ENCODE peak calls at places on chromosomes 12 and 14, in nine cellular contexts. S, M, L, B, J, W, U, I and G are unnamed samples.

GRCh38 chr14:94132285-94132887 is 3.0 kb upstream of the IFI27L2 start:
- DNase-seq in S (peak; percentile 72), I (peak; percentile 68), J (peak; percentile 71), L (peak; percentile 78), B (peak; percentile 47), U (peak; percentile 86), M (peak; percentile 71), W (peak; percentile 35), G (peak; percentile 23)

GRCh38 chr12:52942056-52942913 is 6.6 kb upstream of the KRT18 start:
- DNase-seq in I (no peak), S (no peak), J (no peak), M (no peak), U (no peak), B (no peak), L (no peak), W (no peak), G (no peak)

GRCh38 chr14:90545966-90546751 is 149.3 kb downstream of the CALM1 start:
- DNase-seq in B (no peak), S (peak; percentile 71), M (peak; percentile 66), I (no peak), J (peak; percentile 41), U (no peak), W (peak; percentile 34), L (no peak), G (no peak)

GRCh38 chr14:61388173-61388975 is 67.0 kb downstream of the PRKCH start:
- DNase-seq in I (no peak), L (peak; percentile 90), J (no peak), M (no peak), B (no peak), U (peak; percentile 7), S (no peak), W (no peak), G (no peak)

GRCh38 chr14:77615231-77616132 is 955 bp downstream of the SPTLC2 start:
- DNase-seq in J (peak; percentile 18), U (peak; percentile 26), I (no peak), B (no peak), L (peak; percentile 57), M (no peak), S (peak; percentile 16), W (no peak), G (no peak)

GRCh38 chr12:85004199-85004598 is 31.9 kb downstream of the TSPAN19 start:
- DNase-seq in M (no peak), L (no peak), B (no peak), S (no peak), W (no peak), J (no peak), U (peak; percentile 81), I (no peak), G (no peak)

GRCh38 chr14:37819155-37820015 is 224.0 kb downstream of the TTC6 start:
- DNase-seq in J (no peak), B (no peak), U (no peak), M (no peak), L (peak; percentile 53), S (peak; percentile 46), I (no peak), W (no peak), G (no peak)

GRCh38 chr12:80745851-80746250 is 29.1 kb downstream of the MYF5 start:
- DNase-seq in L (no peak), B (no peak), M (no peak), U (no peak), S (no peak), J (no peak), I (no peak), W (no peak), G (no peak)

GRCh38 chr14:65302571-65303184 is 109.9 kb upstream of the FUT8 start:
- DNase-seq in S (no peak), W (peak; percentile 71), B (no peak), U (peak; percentile 52), L (peak; percentile 80), M (no peak), I (peak; percentile 5), J (no peak), G (no peak)

GRCh38 chr12:97127061-97127460 is 220.0 kb downstream of the NEDD1 start:
- DNase-seq in B (no peak), M (no peak), U (peak; percentile 78), W (no peak), I (no peak), S (peak; percentile 7), L (no peak), J (no peak), G (no peak)

GRCh38 chr12:132393991-132394949 is 64.9 kb upstream of the GALNT9 start:
- DNase-seq in U (no peak), L (peak; percentile 39), W (no peak), M (peak; percentile 46), S (no peak), B (no peak), J (no peak), I (no peak), G (no peak)

GRCh38 chr12:51390457-51391046 is 654 bp downstream of the GALNT6 start:
- DNase-seq in J (no peak), L (peak; percentile 14), M (no peak), S (no peak), B (no peak), I (no peak), U (no peak), W (no peak), G (no peak)

GRCh38 chr12:8996682-8997405 is 7.5 kb downstream of the KLRG1 start:
- DNase-seq in I (no peak), S (no peak), B (no peak), U (no peak), L (no peak), J (no peak), M (peak; percentile 31), W (no peak), G (no peak)

GRCh38 chr12:3604750-3605638 is 114.0 kb downstream of the PRMT8 start:
- DNase-seq in W (peak; percentile 51), U (peak; percentile 29), B (no peak), L (peak; percentile 53), M (peak; percentile 27), S (peak; percentile 46), I (peak; percentile 92), J (no peak), G (no peak)

GRCh38 chr12:130633771-130634170 is 82.3 kb downstream of the RIMBP2 start:
- DNase-seq in U (peak; percentile 79), S (peak; percentile 47), W (peak; percentile 22), M (peak; percentile 33), J (peak; percentile 87), L (peak; percentile 33), I (peak; percentile 92), B (no peak), G (no peak)

GRCh38 chr14:36805116-36805515 is 143.5 kb downstream of the PAX9 start:
- DNase-seq in M (no peak), L (no peak), S (peak; percentile 96), W (no peak), I (no peak), B (no peak), J (no peak), U (no peak), G (no peak)

GRCh38 chr14:76710093-76711010 is 50.9 kb upstream of the VASH1 start:
- DNase-seq in B (peak; percentile 19), S (peak; percentile 73), I (peak; percentile 42), M (peak; percentile 63), L (peak; percentile 69), U (peak; percentile 74), W (no peak), J (peak; percentile 44), G (no peak)

GRCh38 chr12:88781909-88782308 is 201.6 kb upstream of the KITLG start:
- DNase-seq in M (no peak), L (no peak), B (no peak), W (no peak), U (no peak), S (no peak), J (no peak), I (no peak), G (no peak)

GRCh38 chr14:91829511-91829910 is 37.8 kb downstream of the TC2N start:
- DNase-seq in J (no peak), S (no peak), I (no peak), W (no peak), M (no peak), U (no peak), B (no peak), L (peak; percentile 66), G (no peak)

GRCh38 chr14:34911209-34912150 is 36.3 kb upstream of the BAZ1A start:
- DNase-seq in L (peak; percentile 54), U (no peak), J (no peak), S (peak; percentile 1), B (no peak), M (peak; percentile 41), W (no peak), I (no peak), G (no peak)

GRCh38 chr12:65825573-65826512 is 1.6 kb downstream of the HMGA2 start:
- DNase-seq in L (peak; percentile 14), J (peak; percentile 6), I (no peak), S (peak; percentile 80), U (peak; percentile 60), B (no peak), M (peak; percentile 21), W (no peak), G (no peak)

GRCh38 chr12:107446476-107446875 is 239.1 kb upstream of the PWP1 start:
- DNase-seq in U (peak; percentile 92), W (no peak), M (no peak), B (no peak), L (no peak), I (no peak), J (no peak), S (no peak), G (no peak)

GRCh38 chr12:56366948-56367347 is 4.3 kb upstream of the APOF start:
- DNase-seq in W (no peak), B (no peak), L (no peak), I (no peak), M (no peak), J (no peak), U (no peak), S (no peak), G (no peak)

GRCh38 chr12:20567413-20567812 is 127.7 kb upstream of the SLCO1C1 start:
- DNase-seq in M (no peak), L (peak; percentile 18), I (no peak), S (no peak), B (no peak), W (no peak), U (no peak), J (no peak), G (no peak)

GRCh38 chr12:47867496-47867941 is 37.3 kb downstream of the VDR start:
- DNase-seq in J (no peak), M (no peak), W (no peak), U (no peak), S (no peak), I (no peak), L (peak; percentile 26), B (peak; percentile 24), G (no peak)

GRCh38 chr14:92382677-92383076 is 59.7 kb downstream of the SLC24A4 start:
- DNase-seq in J (no peak), B (no peak), W (no peak), S (no peak), I (no peak), U (no peak), L (peak; percentile 55), M (peak; percentile 39), G (no peak)

GRCh38 chr12:79661629-79662028 is 29.1 kb downstream of the PAWR start:
- DNase-seq in M (no peak), S (no peak), I (no peak), J (no peak), B (no peak), U (no peak), W (no peak), L (peak; percentile 56), G (no peak)

GRCh38 chr14:93938766-93939303 is 11.7 kb downstream of the FAM181A start:
- DNase-seq in M (no peak), J (no peak), B (no peak), S (no peak), U (peak; percentile 35), I (no peak), W (no peak), L (no peak), G (no peak)

GRCh38 chr14:22952418-22952817 is 4.5 kb downstream of the HAUS4 start:
- DNase-seq in J (no peak), U (no peak), M (no peak), I (no peak), W (no peak), S (no peak), B (no peak), L (no peak), G (no peak)

GRCh38 chr12:131618303-131618658 is 92.6 kb upstream of the SFSWAP start:
- DNase-seq in L (peak; percentile 41), W (no peak), U (no peak), M (no peak), I (no peak), B (no peak), J (no peak), S (peak; percentile 76), G (no peak)

GRCh38 chr12:23884909-23885308 is 64.6 kb downstream of the SOX5 start:
- DNase-seq in W (no peak), S (no peak), J (peak; percentile 25), I (no peak), B (no peak), L (no peak), M (no peak), U (no peak), G (no peak)